ENCODE peak calls at places on chromosomes 5 and 9, in eight cellular contexts. F is lung; M is cardiac muscle cell; T is suprapubic skin; K is SK-N-SH; X is ovary; V is CD8-positive, alpha-beta T cell; J is upper lobe of right lung. A is an unnamed sample. For H3K4me1, the result is how much of the 10 kb centered on the place peaks cover.

GRCh38 chr5:54401515-54401914 is 54.0 kb upstream of the HSPB3 start:
- DNase-seq in F (no peak), M (no peak), T (no peak), K (no peak), X (no peak), V (no peak), J (no peak), A (no peak)

GRCh38 chr9:93268551-93269314 is 84.8 kb downstream of the WNK2 start:
- DNase-seq in F (no peak), M (no peak), T (no peak), K (peak), X (peak), V (no peak), J (peak), A (peak)

GRCh38 chr9:111798786-111799185 is 4.0 kb upstream of the SHOC1 start:
- DNase-seq in F (no peak), M (peak), T (no peak), K (no peak), X (no peak), V (no peak), J (no peak), A (no peak)

GRCh38 chr9:87372401-87372851 is 125.2 kb upstream of the DAPK1 start:
- DNase-seq in F (no peak), M (no peak), T (no peak), K (no peak), X (no peak), V (no peak), J (no peak), A (peak)

GRCh38 chr9:80448996-80449395 is 877.2 kb downstream of the TLE4 start:
- DNase-seq in F (no peak), M (no peak), T (no peak), K (no peak), X (no peak), V (no peak), J (no peak), A (no peak)

GRCh38 chr5:176647870-176648466 is 684 bp downstream of the TSPAN17 start:
- DNase-seq in F (peak), M (peak), T (peak), K (peak), X (peak), V (no peak), J (peak), A (peak)

GRCh38 chr9:16651445-16651964 is 219.0 kb downstream of the BNC2 start:
- DNase-seq in F (no peak), M (no peak), T (no peak), K (no peak), X (no peak), V (no peak), J (no peak), A (no peak)

GRCh38 chr5:137651022-137651421 is 84.9 kb downstream of the KLHL3 start:
- DNase-seq in F (no peak), M (peak), T (no peak), K (no peak), X (no peak), V (no peak), J (no peak), A (no peak)

GRCh38 chr9:28934111-28934510 is 1360.8 kb upstream of the C9orf72 start:
- DNase-seq in F (no peak), M (no peak), T (no peak), K (no peak), X (no peak), V (no peak), J (no peak), A (no peak)

GRCh38 chr5:153569036-153569435 is 78.6 kb downstream of the GRIA1 start:
- DNase-seq in F (no peak), M (no peak), T (no peak), K (no peak), X (no peak), V (no peak), J (no peak), A (no peak)

GRCh38 chr5:63220244-63220643 is 641.6 kb downstream of the LRRC70 start:
- DNase-seq in F (no peak), M (no peak), T (no peak), K (no peak), X (no peak), V (no peak), J (no peak), A (no peak)

GRCh38 chr5:173235499-173236394 is 741 bp upstream of the NKX2-5 start:
- DNase-seq in F (no peak), M (no peak), T (no peak), K (no peak), X (no peak), V (no peak), J (no peak), A (no peak)

DNA sequence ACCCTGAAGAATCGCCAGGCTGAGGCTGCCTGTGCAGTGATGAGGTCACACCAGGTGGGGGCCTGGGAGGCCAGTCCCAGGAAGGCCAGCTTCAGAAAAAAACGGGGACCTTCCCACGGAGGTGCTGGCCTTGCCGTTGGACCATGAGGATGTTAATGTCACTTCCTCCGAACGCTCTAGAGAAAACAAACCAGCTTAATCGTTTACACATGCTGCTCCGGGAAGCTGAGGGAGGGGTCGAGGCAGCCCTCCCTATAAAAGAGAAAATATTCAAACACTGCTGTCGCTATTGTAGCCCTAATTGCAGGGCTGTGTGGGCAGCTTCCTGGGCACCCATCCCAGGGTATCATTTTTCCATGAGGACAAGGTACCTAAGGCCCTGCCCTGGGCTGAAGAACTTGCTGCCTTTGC is 27.0 kb downstream of the PTGES start:
- DNase-seq in F (no peak), M (no peak), T (no peak), K (peak), X (no peak), V (no peak), J (no peak), A (no peak)
- TF ChIP-seq CTCF in F (no peak), M (no peak), T (no peak), K (no peak), X (no peak), V (no peak), J (no peak), A (no peak)

GRCh38 chr9:99224445-99224844 is 2.4 kb downstream of the SEC61B start:
- DNase-seq in F (no peak), M (no peak), T (no peak), K (no peak), X (no peak), V (no peak), J (no peak), A (no peak)
- H3K4me1 ChIP-seq in F (under half), M (under half), T (under half), K (under half), X (under half), V (under half), J (half or more), A (under half)

GRCh38 chr5:21654-22233 is 70.2 kb upstream of the PLEKHG4B start:
- DNase-seq in F (no peak), M (peak), T (no peak), K (peak), X (no peak), V (no peak), J (no peak), A (no peak)
- TF ChIP-seq CTCF in F (no peak), M (peak), T (no peak), K (peak), X (no peak), V (no peak), J (no peak), A (peak)

DNA sequence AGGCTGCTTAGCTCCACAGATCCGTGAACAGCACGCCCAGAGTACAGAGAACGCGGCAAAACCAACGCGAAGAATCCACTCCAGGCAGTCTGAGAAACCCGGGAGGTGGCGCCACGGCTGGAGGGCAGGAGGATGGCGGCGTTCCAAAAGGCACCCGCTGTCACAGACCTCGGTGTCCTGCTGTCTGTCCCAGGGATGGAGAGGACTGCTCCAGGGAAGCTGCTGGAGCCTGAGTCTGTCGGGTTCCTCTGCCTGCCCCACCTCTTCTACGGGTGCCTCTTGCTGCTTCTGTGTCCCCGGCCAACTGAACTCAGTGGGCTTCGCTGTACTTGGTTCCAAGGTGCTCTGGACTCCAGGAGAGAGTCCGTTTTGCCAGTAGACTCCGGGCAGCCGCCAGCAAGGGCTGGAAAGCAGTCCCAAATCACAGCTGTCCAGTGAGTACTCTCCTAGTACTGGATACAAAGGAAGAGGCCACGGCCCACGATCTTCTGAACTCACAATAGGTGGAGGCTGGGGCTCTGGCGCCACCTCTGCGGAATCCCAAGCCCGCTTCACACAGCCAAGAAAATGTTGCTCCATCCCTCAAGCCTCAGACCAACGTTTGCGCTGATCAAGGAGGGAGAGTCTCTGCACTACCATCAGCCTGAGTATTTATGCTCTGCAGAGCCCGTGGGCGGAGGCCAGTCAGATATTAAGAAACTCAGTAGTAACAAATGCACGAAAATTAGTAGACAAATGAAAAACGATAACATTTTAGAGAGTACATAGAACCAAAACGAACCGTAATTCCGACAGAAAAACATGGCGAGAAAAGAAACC is 442 bp downstream of the ANXA2R start:
- DNase-seq in F (peak), M (peak), T (peak), K (peak), X (peak), V (peak), J (peak), A (peak)
- H3K4me1 ChIP-seq in F (under half), M (under half), T (under half), K (under half), X (under half), V (under half), J (under half), A (under half)